ENCODE peak calls at places on chromosomes 7 and 10, in ten cellular contexts. One of them, this sample, is unnamed.

GRCh38 chr10:90579602-90580242 is 278.1 kb downstream of the HTR7 start:
- DNase-seq in foreskin fibroblast: peak; percentile 49
- DNase-seq in PC-9: no peak
- DNase-seq in WERI-Rb-1: peak; percentile 30
- DNase-seq in germinal center: no peak
- DNase-seq in foreskin melanocyte: no peak
- DNase-seq in activated CD8-positive, alpha-beta T cell treated with anti-CD3 and anti-CD28 coated beads for 36 hours: no peak
- DNase-seq in left cardiac atrium: no peak
- DNase-seq in anterior cingulate cortex: no peak
- DNase-seq in H7: peak; percentile 3
- DNase-seq in this sample: no peak

GRCh38 chr10:99952799-99953198 is 56.9 kb downstream of the DNMBP start:
- DNase-seq in germinal center: no peak
- DNase-seq in left cardiac atrium: no peak
- DNase-seq in anterior cingulate cortex: no peak
- DNase-seq in foreskin melanocyte: no peak
- DNase-seq in H7: no peak
- DNase-seq in foreskin fibroblast: no peak
- DNase-seq in WERI-Rb-1: no peak
- DNase-seq in activated CD8-positive, alpha-beta T cell treated with anti-CD3 and anti-CD28 coated beads for 36 hours: no peak
- DNase-seq in PC-9: no peak
- DNase-seq in this sample: no peak

GRCh38 chr10:30959855-30960247 is 71.8 kb downstream of the ZNF438 start:
- DNase-seq in H7: no peak
- DNase-seq in foreskin melanocyte: peak; percentile 24
- DNase-seq in anterior cingulate cortex: no peak
- DNase-seq in activated CD8-positive, alpha-beta T cell treated with anti-CD3 and anti-CD28 coated beads for 36 hours: no peak
- DNase-seq in PC-9: no peak
- DNase-seq in WERI-Rb-1: no peak
- DNase-seq in foreskin fibroblast: no peak
- DNase-seq in germinal center: no peak
- DNase-seq in left cardiac atrium: no peak
- DNase-seq in this sample: no peak

GRCh38 chr7:99876933-99877332 is at the start of gene OR2AE1:
- DNase-seq in H7: no peak
- DNase-seq in foreskin fibroblast: no peak
- DNase-seq in left cardiac atrium: no peak
- DNase-seq in germinal center: no peak
- DNase-seq in anterior cingulate cortex: no peak
- DNase-seq in PC-9: no peak
- DNase-seq in foreskin melanocyte: no peak
- DNase-seq in activated CD8-positive, alpha-beta T cell treated with anti-CD3 and anti-CD28 coated beads for 36 hours: no peak
- DNase-seq in WERI-Rb-1: no peak
- DNase-seq in this sample: no peak

GRCh38 chr10:99560277-99561126 is 27.8 kb downstream of the NKX2-3 start:
- DNase-seq in WERI-Rb-1: peak; percentile 81
- DNase-seq in foreskin melanocyte: peak; percentile 40
- DNase-seq in left cardiac atrium: no peak
- DNase-seq in H7: peak; percentile 72
- DNase-seq in germinal center: peak; percentile 44
- DNase-seq in activated CD8-positive, alpha-beta T cell treated with anti-CD3 and anti-CD28 coated beads for 36 hours: peak; percentile 43
- DNase-seq in PC-9: no peak
- DNase-seq in foreskin fibroblast: peak; percentile 19
- DNase-seq in anterior cingulate cortex: no peak
- DNase-seq in this sample: no peak

GRCh38 chr7:129612112-129613015 is 844 bp downstream of the NRF1 start:
- DNase-seq in activated CD8-positive, alpha-beta T cell treated with anti-CD3 and anti-CD28 coated beads for 36 hours: peak; percentile 66
- DNase-seq in H7: no peak
- DNase-seq in anterior cingulate cortex: peak; percentile 19
- DNase-seq in PC-9: no peak
- DNase-seq in WERI-Rb-1: peak; percentile 16
- DNase-seq in foreskin melanocyte: peak; percentile 42
- DNase-seq in foreskin fibroblast: no peak
- DNase-seq in left cardiac atrium: peak; percentile 65
- DNase-seq in germinal center: peak; percentile 21
- DNase-seq in this sample: no peak

GRCh38 chr10:80429521-80429966 is 21.2 kb downstream of the PRXL2A start:
- DNase-seq in germinal center: no peak
- DNase-seq in PC-9: peak; percentile 96
- DNase-seq in foreskin fibroblast: no peak
- DNase-seq in WERI-Rb-1: no peak
- DNase-seq in anterior cingulate cortex: no peak
- DNase-seq in H7: no peak
- DNase-seq in activated CD8-positive, alpha-beta T cell treated with anti-CD3 and anti-CD28 coated beads for 36 hours: no peak
- DNase-seq in foreskin melanocyte: no peak
- DNase-seq in left cardiac atrium: no peak
- DNase-seq in this sample: no peak

GRCh38 chr10:2733278-2733963 is 333.9 kb upstream of the PFKP start:
- DNase-seq in WERI-Rb-1: no peak
- DNase-seq in germinal center: no peak
- DNase-seq in H7: no peak
- DNase-seq in foreskin fibroblast: no peak
- DNase-seq in PC-9: no peak
- DNase-seq in foreskin melanocyte: no peak
- DNase-seq in anterior cingulate cortex: no peak
- DNase-seq in left cardiac atrium: no peak
- DNase-seq in activated CD8-positive, alpha-beta T cell treated with anti-CD3 and anti-CD28 coated beads for 36 hours: no peak
- DNase-seq in this sample: no peak

GRCh38 chr7:134140889-134141867 is 14.0 kb downstream of the LRGUK start:
- DNase-seq in WERI-Rb-1: peak; percentile 75
- DNase-seq in germinal center: peak; percentile 78
- DNase-seq in PC-9: peak; percentile 45
- DNase-seq in foreskin fibroblast: peak; percentile 44
- DNase-seq in foreskin melanocyte: peak; percentile 38
- DNase-seq in activated CD8-positive, alpha-beta T cell treated with anti-CD3 and anti-CD28 coated beads for 36 hours: peak; percentile 79
- DNase-seq in H7: peak; percentile 75
- DNase-seq in anterior cingulate cortex: peak; percentile 19
- DNase-seq in left cardiac atrium: peak; percentile 73
- DNase-seq in this sample: peak; percentile 32

GRCh38 chr10:11298116-11298515 is 280.4 kb downstream of the CELF2 start:
- DNase-seq in anterior cingulate cortex: no peak
- DNase-seq in germinal center: no peak
- DNase-seq in PC-9: no peak
- DNase-seq in foreskin fibroblast: peak; percentile 56
- DNase-seq in H7: no peak
- DNase-seq in left cardiac atrium: no peak
- DNase-seq in foreskin melanocyte: no peak
- DNase-seq in WERI-Rb-1: no peak
- DNase-seq in activated CD8-positive, alpha-beta T cell treated with anti-CD3 and anti-CD28 coated beads for 36 hours: no peak
- DNase-seq in this sample: no peak

GRCh38 chr7:141288626-141289025 is 214.8 kb downstream of the TMEM178B start:
- DNase-seq in left cardiac atrium: no peak
- DNase-seq in germinal center: no peak
- DNase-seq in H7: no peak
- DNase-seq in PC-9: no peak
- DNase-seq in WERI-Rb-1: no peak
- DNase-seq in activated CD8-positive, alpha-beta T cell treated with anti-CD3 and anti-CD28 coated beads for 36 hours: no peak
- DNase-seq in foreskin fibroblast: no peak
- DNase-seq in anterior cingulate cortex: no peak
- DNase-seq in foreskin melanocyte: no peak
- DNase-seq in this sample: no peak

GRCh38 chr7:138843632-138844580 is 45.9 kb upstream of the ATP6V0A4 start:
- DNase-seq in germinal center: no peak
- DNase-seq in anterior cingulate cortex: no peak
- DNase-seq in left cardiac atrium: no peak
- DNase-seq in activated CD8-positive, alpha-beta T cell treated with anti-CD3 and anti-CD28 coated beads for 36 hours: no peak
- DNase-seq in WERI-Rb-1: no peak
- DNase-seq in foreskin melanocyte: no peak
- DNase-seq in PC-9: no peak
- DNase-seq in foreskin fibroblast: no peak
- DNase-seq in H7: peak; percentile 58
- DNase-seq in this sample: no peak

GRCh38 chr10:130743751-130744191 is 567.8 kb downstream of the TCERG1L start:
- DNase-seq in PC-9: no peak
- DNase-seq in foreskin melanocyte: no peak
- DNase-seq in anterior cingulate cortex: no peak
- DNase-seq in germinal center: no peak
- DNase-seq in WERI-Rb-1: no peak
- DNase-seq in foreskin fibroblast: no peak
- DNase-seq in H7: no peak
- DNase-seq in activated CD8-positive, alpha-beta T cell treated with anti-CD3 and anti-CD28 coated beads for 36 hours: no peak
- DNase-seq in left cardiac atrium: no peak
- DNase-seq in this sample: no peak

GRCh38 chr7:77863860-77864259 is 65.3 kb downstream of the PHTF2 start:
- DNase-seq in H7: no peak
- DNase-seq in anterior cingulate cortex: no peak
- DNase-seq in foreskin fibroblast: no peak
- DNase-seq in activated CD8-positive, alpha-beta T cell treated with anti-CD3 and anti-CD28 coated beads for 36 hours: no peak
- DNase-seq in WERI-Rb-1: no peak
- DNase-seq in PC-9: no peak
- DNase-seq in foreskin melanocyte: no peak
- DNase-seq in left cardiac atrium: no peak
- DNase-seq in germinal center: no peak
- DNase-seq in this sample: no peak

GRCh38 chr7:134058980-134059379 is 68.2 kb upstream of the LRGUK start:
- DNase-seq in germinal center: no peak
- DNase-seq in left cardiac atrium: no peak
- DNase-seq in PC-9: no peak
- DNase-seq in H7: peak; percentile 19
- DNase-seq in anterior cingulate cortex: no peak
- DNase-seq in activated CD8-positive, alpha-beta T cell treated with anti-CD3 and anti-CD28 coated beads for 36 hours: no peak
- DNase-seq in foreskin fibroblast: no peak
- DNase-seq in foreskin melanocyte: no peak
- DNase-seq in WERI-Rb-1: no peak
- DNase-seq in this sample: no peak

GRCh38 chr10:43238462-43238861 is 28.4 kb downstream of the RASGEF1A start:
- DNase-seq in WERI-Rb-1: peak; percentile 1
- DNase-seq in foreskin fibroblast: no peak
- DNase-seq in anterior cingulate cortex: no peak
- DNase-seq in foreskin melanocyte: no peak
- DNase-seq in left cardiac atrium: peak; percentile 9
- DNase-seq in activated CD8-positive, alpha-beta T cell treated with anti-CD3 and anti-CD28 coated beads for 36 hours: no peak
- DNase-seq in germinal center: no peak
- DNase-seq in H7: no peak
- DNase-seq in PC-9: no peak
- DNase-seq in this sample: no peak

GRCh38 chr10:129531195-129531968 is 64.3 kb downstream of the MGMT start:
- DNase-seq in H7: peak; percentile 71
- DNase-seq in germinal center: no peak
- DNase-seq in activated CD8-positive, alpha-beta T cell treated with anti-CD3 and anti-CD28 coated beads for 36 hours: no peak
- DNase-seq in foreskin melanocyte: no peak
- DNase-seq in left cardiac atrium: no peak
- DNase-seq in foreskin fibroblast: peak; percentile 22
- DNase-seq in WERI-Rb-1: no peak
- DNase-seq in PC-9: peak; percentile 92
- DNase-seq in anterior cingulate cortex: no peak
- DNase-seq in this sample: no peak

GRCh38 chr10:25561761-25562160 is 372.3 kb upstream of the MYO3A start:
- DNase-seq in foreskin fibroblast: no peak
- DNase-seq in germinal center: no peak
- DNase-seq in PC-9: no peak
- DNase-seq in activated CD8-positive, alpha-beta T cell treated with anti-CD3 and anti-CD28 coated beads for 36 hours: no peak
- DNase-seq in left cardiac atrium: no peak
- DNase-seq in foreskin melanocyte: no peak
- DNase-seq in WERI-Rb-1: no peak
- DNase-seq in H7: no peak
- DNase-seq in anterior cingulate cortex: no peak
- DNase-seq in this sample: no peak

GRCh38 chr7:147824671-147825070 is 765.9 kb upstream of the C7orf33 start:
- DNase-seq in left cardiac atrium: no peak
- DNase-seq in anterior cingulate cortex: no peak
- DNase-seq in PC-9: no peak
- DNase-seq in WERI-Rb-1: no peak
- DNase-seq in germinal center: no peak
- DNase-seq in foreskin fibroblast: no peak
- DNase-seq in foreskin melanocyte: no peak
- DNase-seq in activated CD8-positive, alpha-beta T cell treated with anti-CD3 and anti-CD28 coated beads for 36 hours: no peak
- DNase-seq in H7: no peak
- DNase-seq in this sample: no peak

GRCh38 chr7:1425292-1426136 is 33.8 kb downstream of the MICALL2 start:
- DNase-seq in foreskin melanocyte: no peak
- DNase-seq in WERI-Rb-1: peak; percentile 30
- DNase-seq in left cardiac atrium: no peak
- DNase-seq in H7: peak; percentile 95
- DNase-seq in activated CD8-positive, alpha-beta T cell treated with anti-CD3 and anti-CD28 coated beads for 36 hours: peak; percentile 19
- DNase-seq in PC-9: no peak
- DNase-seq in foreskin fibroblast: no peak
- DNase-seq in germinal center: peak; percentile 56
- DNase-seq in anterior cingulate cortex: no peak
- DNase-seq in this sample: no peak

GRCh38 chr10:91551856-91552255 is 81.0 kb downstream of the PPP1R3C start:
- DNase-seq in foreskin melanocyte: peak; percentile 67
- DNase-seq in anterior cingulate cortex: peak; percentile 27
- DNase-seq in foreskin fibroblast: peak; percentile 57
- DNase-seq in germinal center: no peak
- DNase-seq in H7: peak; percentile 75
- DNase-seq in WERI-Rb-1: peak; percentile 66
- DNase-seq in PC-9: no peak
- DNase-seq in activated CD8-positive, alpha-beta T cell treated with anti-CD3 and anti-CD28 coated beads for 36 hours: peak; percentile 33
- DNase-seq in left cardiac atrium: peak; percentile 50
- DNase-seq in this sample: no peak

GRCh38 chr10:133292919-133293809 is 15.5 kb downstream of the TUBGCP2 start:
- DNase-seq in PC-9: peak; percentile 73
- DNase-seq in H7: no peak
- DNase-seq in WERI-Rb-1: no peak
- DNase-seq in foreskin fibroblast: peak; percentile 89
- DNase-seq in anterior cingulate cortex: no peak
- DNase-seq in germinal center: no peak
- DNase-seq in left cardiac atrium: no peak
- DNase-seq in foreskin melanocyte: peak; percentile 22
- DNase-seq in activated CD8-positive, alpha-beta T cell treated with anti-CD3 and anti-CD28 coated beads for 36 hours: peak; percentile 29
- DNase-seq in this sample: no peak

GRCh38 chr7:114418117-114418516 is 3.5 kb downstream of the FOXP2 start:
- DNase-seq in germinal center: no peak
- DNase-seq in anterior cingulate cortex: no peak
- DNase-seq in foreskin melanocyte: no peak
- DNase-seq in activated CD8-positive, alpha-beta T cell treated with anti-CD3 and anti-CD28 coated beads for 36 hours: no peak
- DNase-seq in WERI-Rb-1: no peak
- DNase-seq in foreskin fibroblast: no peak
- DNase-seq in PC-9: no peak
- DNase-seq in left cardiac atrium: no peak
- DNase-seq in H7: no peak
- DNase-seq in this sample: no peak

GRCh38 chr10:124849111-124849773 is 47.6 kb downstream of the ABRAXAS2 start:
- DNase-seq in germinal center: no peak
- DNase-seq in activated CD8-positive, alpha-beta T cell treated with anti-CD3 and anti-CD28 coated beads for 36 hours: no peak
- DNase-seq in foreskin fibroblast: no peak
- DNase-seq in H7: peak; percentile 35
- DNase-seq in left cardiac atrium: no peak
- DNase-seq in PC-9: no peak
- DNase-seq in WERI-Rb-1: no peak
- DNase-seq in anterior cingulate cortex: no peak
- DNase-seq in foreskin melanocyte: no peak
- DNase-seq in this sample: no peak

GRCh38 chr7:52017802-52018679 is 701.4 kb upstream of the COBL start:
- DNase-seq in H7: peak; percentile 29
- DNase-seq in activated CD8-positive, alpha-beta T cell treated with anti-CD3 and anti-CD28 coated beads for 36 hours: peak; percentile 48
- DNase-seq in PC-9: no peak
- DNase-seq in foreskin fibroblast: no peak
- DNase-seq in WERI-Rb-1: peak; percentile 56
- DNase-seq in anterior cingulate cortex: no peak
- DNase-seq in foreskin melanocyte: no peak
- DNase-seq in left cardiac atrium: no peak
- DNase-seq in germinal center: no peak
- DNase-seq in this sample: no peak

GRCh38 chr7:135745702-135746312 is 2.8 kb downstream of the FAM180A start:
- DNase-seq in activated CD8-positive, alpha-beta T cell treated with anti-CD3 and anti-CD28 coated beads for 36 hours: no peak
- DNase-seq in anterior cingulate cortex: no peak
- DNase-seq in foreskin melanocyte: no peak
- DNase-seq in germinal center: no peak
- DNase-seq in left cardiac atrium: peak; percentile 76
- DNase-seq in foreskin fibroblast: peak; percentile 96
- DNase-seq in PC-9: peak; percentile 96
- DNase-seq in WERI-Rb-1: no peak
- DNase-seq in H7: no peak
- DNase-seq in this sample: no peak

GRCh38 chr7:45888185-45888992 is at the start of gene IGFBP1:
- DNase-seq in H7: peak; percentile 83
- DNase-seq in germinal center: no peak
- DNase-seq in left cardiac atrium: no peak
- DNase-seq in WERI-Rb-1: peak; percentile 26
- DNase-seq in anterior cingulate cortex: no peak
- DNase-seq in foreskin fibroblast: peak; percentile 30
- DNase-seq in foreskin melanocyte: no peak
- DNase-seq in activated CD8-positive, alpha-beta T cell treated with anti-CD3 and anti-CD28 coated beads for 36 hours: no peak
- DNase-seq in PC-9: peak; percentile 40
- DNase-seq in this sample: no peak

GRCh38 chr10:131116216-131117005 is 195.1 kb downstream of the TCERG1L start:
- DNase-seq in foreskin melanocyte: no peak
- DNase-seq in activated CD8-positive, alpha-beta T cell treated with anti-CD3 and anti-CD28 coated beads for 36 hours: no peak
- DNase-seq in PC-9: no peak
- DNase-seq in WERI-Rb-1: no peak
- DNase-seq in anterior cingulate cortex: no peak
- DNase-seq in left cardiac atrium: no peak
- DNase-seq in H7: peak; percentile 53
- DNase-seq in germinal center: no peak
- DNase-seq in foreskin fibroblast: no peak
- DNase-seq in this sample: no peak

This sample was measured in activated B cell treated with CpG ODN at 0.5 μM for 24 hours.